ENCODE peak calls at places on chromosomes 7 and 10, in five cellular contexts. S, M, W, D and F are unnamed samples.
A peak's percentile ranks its signal among the peaks of the same experiment; 100 is the strongest.

GRCh38 chr7:22052221-22052639 is 106.5 kb upstream of the CDCA7L start:
- DNase-seq in S (no peak), M (no peak), W (peak; percentile 42), D (no peak), F (no peak)

GRCh38 chr10:124339951-124340760 is 78.6 kb downstream of the OAT start:
- DNase-seq in S (no peak), M (no peak), W (peak; percentile 57), D (peak; percentile 86), F (no peak)

GRCh38 chr7:141864765-141865447 is 23.6 kb upstream of the PRSS37 start:
- DNase-seq in S (no peak), M (no peak), W (peak; percentile 93), D (no peak), F (no peak)

GRCh38 chr7:16055263-16055976 is 365.9 kb downstream of the CRPPA start:
- DNase-seq in S (no peak), M (peak; percentile 20), W (no peak), D (no peak), F (no peak)

GRCh38 chr10:36118289-36118688 is 476.2 kb upstream of the FZD8 start:
- DNase-seq in S (no peak), M (no peak), W (no peak), D (no peak), F (no peak)

GRCh38 chr7:115533785-115534184 is 496.8 kb downstream of the TFEC start:
- DNase-seq in S (no peak), M (no peak), W (peak; percentile 70), D (no peak), F (no peak)

GRCh38 chr10:60681103-60681502 is 97.2 kb upstream of the CDK1 start:
- DNase-seq in S (no peak), M (no peak), W (no peak), D (no peak), F (no peak)

GRCh38 chr10:78178940-78179339 is 145.3 kb downstream of the RPS24 start:
- DNase-seq in S (no peak), M (peak; percentile 37), W (peak; percentile 78), D (peak; percentile 43), F (no peak)

GRCh38 chr10:29471483-29471859 is 163.3 kb downstream of the SVIL start:
- DNase-seq in S (no peak), M (no peak), W (peak; percentile 86), D (no peak), F (no peak)

GRCh38 chr7:96713037-96713436 is 3.4 kb upstream of the SEM1 start:
- DNase-seq in S (no peak), M (no peak), W (no peak), D (no peak), F (no peak)

GRCh38 chr10:15419279-15419874 is 48.3 kb upstream of the FAM171A1 start:
- DNase-seq in S (peak; percentile 9), M (peak; percentile 42), W (peak; percentile 40), D (no peak), F (no peak)

GRCh38 chr7:17598846-17599245 is 300.4 kb downstream of the AHR start:
- DNase-seq in S (no peak), M (no peak), W (peak; percentile 86), D (no peak), F (no peak)

GRCh38 chr7:115019882-115020605 is 98.2 kb downstream of the MDFIC start:
- DNase-seq in S (no peak), M (no peak), W (no peak), D (no peak), F (no peak)

GRCh38 chr7:20104696-20105095 is 112.5 kb downstream of the MACC1 start:
- DNase-seq in S (no peak), M (no peak), W (no peak), D (no peak), F (no peak)

GRCh38 chr10:71963756-71964668 is at the start of gene CHST3:
- DNase-seq in S (no peak), M (peak; percentile 71), W (no peak), D (peak; percentile 94), F (no peak)

GRCh38 chr10:48526371-48526821 is 78.5 kb downstream of the ARHGAP22 start:
- DNase-seq in S (no peak), M (no peak), W (peak; percentile 23), D (no peak), F (no peak)

GRCh38 chr7:133275441-133276105 is 22.7 kb downstream of the EXOC4 start:
- DNase-seq in S (no peak), M (no peak), W (no peak), D (no peak), F (no peak)

GRCh38 chr7:93228302-93228701 is 2.0 kb upstream of the HEPACAM2 start:
- DNase-seq in S (no peak), M (peak; percentile 27), W (peak; percentile 71), D (no peak), F (no peak)

GRCh38 chr7:23981314-23981713 is 271.3 kb downstream of the STK31 start:
- DNase-seq in S (no peak), M (no peak), W (no peak), D (no peak), F (no peak)

GRCh38 chr10:70648427-70648826 is 23.9 kb upstream of the ADAMTS14 start:
- DNase-seq in S (no peak), M (no peak), W (no peak), D (no peak), F (no peak)

GRCh38 chr10:47261556-47261955 is 38.4 kb upstream of the GDF10 start:
- DNase-seq in S (no peak), M (no peak), W (no peak), D (no peak), F (no peak)

GRCh38 chr10:34094146-34094696 is 720.9 kb downstream of the PARD3 start:
- DNase-seq in S (no peak), M (no peak), W (no peak), D (no peak), F (no peak)

GRCh38 chr10:6755891-6756460 is 175.9 kb upstream of the PRKCQ start:
- DNase-seq in S (no peak), M (peak; percentile 72), W (peak; percentile 81), D (no peak), F (no peak)

GRCh38 chr10:124992462-124993344 is 50.8 kb downstream of the ZRANB1 start:
- DNase-seq in S (no peak), M (peak; percentile 88), W (peak; percentile 48), D (peak; percentile 89), F (no peak)

GRCh38 chr7:143884978-143885559 is 16.9 kb downstream of the TCAF1 start:
- DNase-seq in S (no peak), M (peak; percentile 88), W (no peak), D (peak; percentile 87), F (no peak)

GRCh38 chr10:25017247-25017590 is 807 bp downstream of the THNSL1 start:
- DNase-seq in S (no peak), M (no peak), W (no peak), D (no peak), F (no peak)

GRCh38 chr7:73717991-73718405 is 1.5 kb downstream of the STX1A start:
- DNase-seq in S (peak; percentile 66), M (no peak), W (peak; percentile 95), D (no peak), F (no peak)

GRCh38 chr10:45063605-45064231 is 63.0 kb downstream of the ZNF22 start:
- DNase-seq in S (no peak), M (no peak), W (peak; percentile 67), D (no peak), F (no peak)

GRCh38 chr7:5276611-5277010 is 6.1 kb upstream of the SLC29A4 start:
- DNase-seq in S (no peak), M (no peak), W (no peak), D (no peak), F (no peak)

GRCh38 chr7:69598081-69598486 is at the start of gene AUTS2:
- DNase-seq in S (peak; percentile 51), M (peak; percentile 95), W (no peak), D (peak; percentile 95), F (peak; percentile 72)

GRCh38 chr10:29689001-29689400 is 54.2 kb upstream of the SVIL start:
- DNase-seq in S (no peak), M (no peak), W (peak; percentile 83), D (no peak), F (no peak)

GRCh38 chr7:4158406-4158805 is 523.7 kb upstream of the FOXK1 start:
- DNase-seq in S (no peak), M (no peak), W (no peak), D (no peak), F (no peak)

GRCh38 chr10:93678386-93678785 is 24.0 kb downstream of the FRA10AC1 start:
- DNase-seq in S (no peak), M (no peak), W (no peak), D (no peak), F (no peak)

GRCh38 chr7:27532256-27532783 is 130.4 kb downstream of the HIBADH start:
- DNase-seq in S (no peak), M (no peak), W (no peak), D (no peak), F (no peak)

GRCh38 chr10:110397856-110398255 is 93.1 kb upstream of the SMNDC1 start:
- DNase-seq in S (no peak), M (no peak), W (no peak), D (no peak), F (no peak)

GRCh38 chr7:32605032-32605431 is 109.7 kb downstream of the AVL9 start:
- DNase-seq in S (no peak), M (no peak), W (no peak), D (no peak), F (no peak)

GRCh38 chr10:76621886-76622620 is 1015.6 kb downstream of the KCNMA1 start:
- DNase-seq in S (no peak), M (no peak), W (no peak), D (no peak), F (no peak)

GRCh38 chr7:100413889-100414288 is 14.6 kb downstream of the ZCWPW1 start:
- DNase-seq in S (no peak), M (no peak), W (no peak), D (no peak), F (no peak)